ENCODE peak calls at places on chromosomes 5 and 9, in ten cellular contexts. One of them, this sample, is unnamed.

GRCh38 chr9:34446468-34446891 is 11.9 kb downstream of the FAM219A start:
- DNase-seq in right atrium auricular region: no peak
- DNase-seq in iris pigment epithelial cell: peak; percentile 66
- DNase-seq in HuH-7: no peak
- DNase-seq in LoVo: no peak
- DNase-seq in stomach: no peak
- DNase-seq in activated CD4-positive, alpha-beta T cell treated with anti-CD3 and anti-CD28 coated beads, Interleukin-2, amount 50 U/mL, for 1 hour: no peak
- DNase-seq in heart left ventricle: no peak
- DNase-seq in trophoblast cell: peak; percentile 53
- DNase-seq in neural progenitor cell: no peak
- DNase-seq in this sample: peak; percentile 32

GRCh38 chr9:137744632-137745183 is 125.9 kb downstream of the EHMT1 start:
- DNase-seq in right atrium auricular region: no peak
- DNase-seq in iris pigment epithelial cell: no peak
- DNase-seq in HuH-7: no peak
- DNase-seq in LoVo: no peak
- DNase-seq in stomach: no peak
- DNase-seq in activated CD4-positive, alpha-beta T cell treated with anti-CD3 and anti-CD28 coated beads, Interleukin-2, amount 50 U/mL, for 1 hour: no peak
- DNase-seq in heart left ventricle: no peak
- DNase-seq in trophoblast cell: no peak
- DNase-seq in neural progenitor cell: no peak
- DNase-seq in this sample: no peak

GRCh38 chr9:80503692-80504400 is 932.1 kb downstream of the TLE4 start:
- DNase-seq in right atrium auricular region: no peak
- DNase-seq in iris pigment epithelial cell: peak; percentile 47
- DNase-seq in HuH-7: no peak
- DNase-seq in LoVo: no peak
- DNase-seq in stomach: no peak
- DNase-seq in activated CD4-positive, alpha-beta T cell treated with anti-CD3 and anti-CD28 coated beads, Interleukin-2, amount 50 U/mL, for 1 hour: no peak
- DNase-seq in heart left ventricle: no peak
- DNase-seq in trophoblast cell: no peak
- DNase-seq in neural progenitor cell: peak; percentile 35
- DNase-seq in this sample: peak; percentile 15

GRCh38 chr5:68067353-68067752 is 148.2 kb upstream of the PIK3R1 start:
- DNase-seq in right atrium auricular region: no peak
- DNase-seq in iris pigment epithelial cell: no peak
- DNase-seq in HuH-7: no peak
- DNase-seq in LoVo: no peak
- DNase-seq in stomach: no peak
- DNase-seq in activated CD4-positive, alpha-beta T cell treated with anti-CD3 and anti-CD28 coated beads, Interleukin-2, amount 50 U/mL, for 1 hour: no peak
- DNase-seq in heart left ventricle: no peak
- DNase-seq in trophoblast cell: no peak
- DNase-seq in neural progenitor cell: no peak
- DNase-seq in this sample: no peak

GRCh38 chr9:90167920-90168319 is 474.7 kb downstream of the DIRAS2 start:
- DNase-seq in right atrium auricular region: no peak
- DNase-seq in iris pigment epithelial cell: no peak
- DNase-seq in HuH-7: no peak
- DNase-seq in LoVo: no peak
- DNase-seq in stomach: no peak
- DNase-seq in activated CD4-positive, alpha-beta T cell treated with anti-CD3 and anti-CD28 coated beads, Interleukin-2, amount 50 U/mL, for 1 hour: no peak
- DNase-seq in heart left ventricle: no peak
- DNase-seq in trophoblast cell: no peak
- DNase-seq in neural progenitor cell: no peak
- DNase-seq in this sample: no peak

GRCh38 chr5:148653840-148654781 is at the start of gene HTR4:
- DNase-seq in right atrium auricular region: no peak
- DNase-seq in iris pigment epithelial cell: no peak
- DNase-seq in HuH-7: no peak
- DNase-seq in LoVo: no peak
- DNase-seq in stomach: no peak
- DNase-seq in activated CD4-positive, alpha-beta T cell treated with anti-CD3 and anti-CD28 coated beads, Interleukin-2, amount 50 U/mL, for 1 hour: no peak
- DNase-seq in heart left ventricle: no peak
- DNase-seq in trophoblast cell: no peak
- DNase-seq in neural progenitor cell: peak; percentile 36
- DNase-seq in this sample: no peak

GRCh38 chr5:76426391-76426802 is 23.3 kb downstream of the IQGAP2 start:
- DNase-seq in right atrium auricular region: no peak
- DNase-seq in iris pigment epithelial cell: no peak
- DNase-seq in HuH-7: no peak
- DNase-seq in LoVo: no peak
- DNase-seq in stomach: no peak
- DNase-seq in activated CD4-positive, alpha-beta T cell treated with anti-CD3 and anti-CD28 coated beads, Interleukin-2, amount 50 U/mL, for 1 hour: no peak
- DNase-seq in heart left ventricle: no peak
- DNase-seq in trophoblast cell: no peak
- DNase-seq in neural progenitor cell: peak; percentile 50
- DNase-seq in this sample: no peak

GRCh38 chr5:111016801-111017200 is 54.7 kb upstream of the TSLP start:
- DNase-seq in right atrium auricular region: no peak
- DNase-seq in iris pigment epithelial cell: peak; percentile 8
- DNase-seq in HuH-7: no peak
- DNase-seq in LoVo: no peak
- DNase-seq in stomach: no peak
- DNase-seq in activated CD4-positive, alpha-beta T cell treated with anti-CD3 and anti-CD28 coated beads, Interleukin-2, amount 50 U/mL, for 1 hour: no peak
- DNase-seq in heart left ventricle: no peak
- DNase-seq in trophoblast cell: no peak
- DNase-seq in neural progenitor cell: no peak
- DNase-seq in this sample: peak; percentile 4

GRCh38 chr9:7169717-7170348 is 412.1 kb downstream of the KDM4C start:
- DNase-seq in right atrium auricular region: no peak
- DNase-seq in iris pigment epithelial cell: peak; percentile 18
- DNase-seq in HuH-7: no peak
- DNase-seq in LoVo: no peak
- DNase-seq in stomach: no peak
- DNase-seq in activated CD4-positive, alpha-beta T cell treated with anti-CD3 and anti-CD28 coated beads, Interleukin-2, amount 50 U/mL, for 1 hour: no peak
- DNase-seq in heart left ventricle: no peak
- DNase-seq in trophoblast cell: no peak
- DNase-seq in neural progenitor cell: no peak
- DNase-seq in this sample: no peak

GRCh38 chr9:71758277-71758676 is 10.0 kb downstream of the CEMIP2 start:
- DNase-seq in right atrium auricular region: no peak
- DNase-seq in iris pigment epithelial cell: no peak
- DNase-seq in HuH-7: no peak
- DNase-seq in LoVo: no peak
- DNase-seq in stomach: no peak
- DNase-seq in activated CD4-positive, alpha-beta T cell treated with anti-CD3 and anti-CD28 coated beads, Interleukin-2, amount 50 U/mL, for 1 hour: no peak
- DNase-seq in heart left ventricle: no peak
- DNase-seq in trophoblast cell: no peak
- DNase-seq in neural progenitor cell: no peak
- DNase-seq in this sample: no peak

GRCh38 chr9:79382468-79382867 is 189.3 kb upstream of the TLE4 start:
- DNase-seq in right atrium auricular region: no peak
- DNase-seq in iris pigment epithelial cell: no peak
- DNase-seq in HuH-7: no peak
- DNase-seq in LoVo: peak; percentile 4
- DNase-seq in stomach: no peak
- DNase-seq in activated CD4-positive, alpha-beta T cell treated with anti-CD3 and anti-CD28 coated beads, Interleukin-2, amount 50 U/mL, for 1 hour: no peak
- DNase-seq in heart left ventricle: no peak
- DNase-seq in trophoblast cell: no peak
- DNase-seq in neural progenitor cell: no peak
- DNase-seq in this sample: no peak

GRCh38 chr9:126506361-126507317 is 107.1 kb upstream of the LMX1B start:
- DNase-seq in right atrium auricular region: no peak
- DNase-seq in iris pigment epithelial cell: no peak
- DNase-seq in HuH-7: no peak
- DNase-seq in LoVo: no peak
- DNase-seq in stomach: no peak
- DNase-seq in activated CD4-positive, alpha-beta T cell treated with anti-CD3 and anti-CD28 coated beads, Interleukin-2, amount 50 U/mL, for 1 hour: no peak
- DNase-seq in heart left ventricle: no peak
- DNase-seq in trophoblast cell: peak; percentile 82
- DNase-seq in neural progenitor cell: no peak
- DNase-seq in this sample: no peak

GRCh38 chr9:137306546-137307254 is 4.6 kb upstream of the NRARP start:
- DNase-seq in right atrium auricular region: no peak
- DNase-seq in iris pigment epithelial cell: no peak
- DNase-seq in HuH-7: no peak
- DNase-seq in LoVo: no peak
- DNase-seq in stomach: no peak
- DNase-seq in activated CD4-positive, alpha-beta T cell treated with anti-CD3 and anti-CD28 coated beads, Interleukin-2, amount 50 U/mL, for 1 hour: no peak
- DNase-seq in heart left ventricle: no peak
- DNase-seq in trophoblast cell: peak; percentile 45
- DNase-seq in neural progenitor cell: no peak
- DNase-seq in this sample: no peak

GRCh38 chr5:113099822-113100221 is 123.2 kb downstream of the DCP2 start:
- DNase-seq in right atrium auricular region: no peak
- DNase-seq in iris pigment epithelial cell: no peak
- DNase-seq in HuH-7: no peak
- DNase-seq in LoVo: no peak
- DNase-seq in stomach: no peak
- DNase-seq in activated CD4-positive, alpha-beta T cell treated with anti-CD3 and anti-CD28 coated beads, Interleukin-2, amount 50 U/mL, for 1 hour: no peak
- DNase-seq in heart left ventricle: no peak
- DNase-seq in trophoblast cell: peak; percentile 27
- DNase-seq in neural progenitor cell: no peak
- DNase-seq in this sample: no peak

GRCh38 chr5:94468531-94468930 is 149.9 kb downstream of the KIAA0825 start:
- DNase-seq in right atrium auricular region: no peak
- DNase-seq in iris pigment epithelial cell: no peak
- DNase-seq in HuH-7: no peak
- DNase-seq in LoVo: no peak
- DNase-seq in stomach: no peak
- DNase-seq in activated CD4-positive, alpha-beta T cell treated with anti-CD3 and anti-CD28 coated beads, Interleukin-2, amount 50 U/mL, for 1 hour: no peak
- DNase-seq in heart left ventricle: no peak
- DNase-seq in trophoblast cell: no peak
- DNase-seq in neural progenitor cell: no peak
- DNase-seq in this sample: no peak

GRCh38 chr5:79512692-79513518 is 1.0 kb downstream of the HOMER1 start:
- DNase-seq in right atrium auricular region: no peak
- DNase-seq in iris pigment epithelial cell: peak; percentile 24
- DNase-seq in HuH-7: peak; percentile 35
- DNase-seq in LoVo: peak; percentile 13
- DNase-seq in stomach: no peak
- DNase-seq in activated CD4-positive, alpha-beta T cell treated with anti-CD3 and anti-CD28 coated beads, Interleukin-2, amount 50 U/mL, for 1 hour: peak; percentile 3
- DNase-seq in heart left ventricle: no peak
- DNase-seq in trophoblast cell: no peak
- DNase-seq in neural progenitor cell: peak; percentile 41
- DNase-seq in this sample: peak; percentile 58

GRCh38 chr9:95188459-95188858 is 129.1 kb downstream of the FANCC start:
- DNase-seq in right atrium auricular region: no peak
- DNase-seq in iris pigment epithelial cell: peak; percentile 47
- DNase-seq in HuH-7: no peak
- DNase-seq in LoVo: no peak
- DNase-seq in stomach: no peak
- DNase-seq in activated CD4-positive, alpha-beta T cell treated with anti-CD3 and anti-CD28 coated beads, Interleukin-2, amount 50 U/mL, for 1 hour: no peak
- DNase-seq in heart left ventricle: no peak
- DNase-seq in trophoblast cell: no peak
- DNase-seq in neural progenitor cell: no peak
- DNase-seq in this sample: peak; percentile 54

GRCh38 chr5:121976979-121977378 is 15.2 kb downstream of the SRFBP1 start:
- DNase-seq in right atrium auricular region: no peak
- DNase-seq in iris pigment epithelial cell: peak; percentile 86
- DNase-seq in HuH-7: no peak
- DNase-seq in LoVo: no peak
- DNase-seq in stomach: no peak
- DNase-seq in activated CD4-positive, alpha-beta T cell treated with anti-CD3 and anti-CD28 coated beads, Interleukin-2, amount 50 U/mL, for 1 hour: no peak
- DNase-seq in heart left ventricle: no peak
- DNase-seq in trophoblast cell: no peak
- DNase-seq in neural progenitor cell: no peak
- DNase-seq in this sample: peak; percentile 67

GRCh38 chr9:80691229-80691628 is 998.1 kb downstream of the TLE1 start:
- DNase-seq in right atrium auricular region: no peak
- DNase-seq in iris pigment epithelial cell: no peak
- DNase-seq in HuH-7: no peak
- DNase-seq in LoVo: no peak
- DNase-seq in stomach: no peak
- DNase-seq in activated CD4-positive, alpha-beta T cell treated with anti-CD3 and anti-CD28 coated beads, Interleukin-2, amount 50 U/mL, for 1 hour: no peak
- DNase-seq in heart left ventricle: no peak
- DNase-seq in trophoblast cell: no peak
- DNase-seq in neural progenitor cell: no peak
- DNase-seq in this sample: no peak

GRCh38 chr9:134968011-134968822 is 50.5 kb upstream of the FCN1 start:
- DNase-seq in right atrium auricular region: no peak
- DNase-seq in iris pigment epithelial cell: peak; percentile 63
- DNase-seq in HuH-7: no peak
- DNase-seq in LoVo: no peak
- DNase-seq in stomach: no peak
- DNase-seq in activated CD4-positive, alpha-beta T cell treated with anti-CD3 and anti-CD28 coated beads, Interleukin-2, amount 50 U/mL, for 1 hour: no peak
- DNase-seq in heart left ventricle: no peak
- DNase-seq in trophoblast cell: no peak
- DNase-seq in neural progenitor cell: peak; percentile 73
- DNase-seq in this sample: no peak